ENCODE peak calls at places on chromosome 12, in seven cellular contexts. C is fibroblast of lung; I is Right ventricle myocardium superior; Z is naive thymus-derived CD8-positive, alpha-beta T cell; A is IMR-90; H is AG10803; V is ACHN. J is an unnamed sample.

GRCh38 chr12:84913151-84913550 is 552 bp upstream of the SLC6A15 start:
- DNase-seq in C (peak), I (no peak), Z (no peak), A (no peak), H (no peak), V (peak), J (peak)

GRCh38 chr12:15717940-15718567 is 71.1 kb downstream of the EPS8 start:
- DNase-seq in C (no peak), I (no peak), Z (no peak), A (no peak), H (no peak), V (no peak), J (no peak)

GRCh38 chr12:108307006-108307405 is 32.1 kb downstream of the CMKLR1 start:
- DNase-seq in C (peak), I (no peak), Z (no peak), A (peak), H (peak), V (peak), J (peak)

GRCh38 chr12:114762490-114763110 is 78.6 kb upstream of the TBX3 start:
- DNase-seq in C (peak), I (peak), Z (no peak), A (peak), H (peak), V (no peak), J (no peak)

GRCh38 chr12:78036889-78037288 is 206.2 kb downstream of the NAV3 start:
- DNase-seq in C (no peak), I (no peak), Z (no peak), A (no peak), H (no peak), V (no peak), J (no peak)

GRCh38 chr12:27226319-27226984 is 17.6 kb upstream of the STK38L start:
- DNase-seq in C (no peak), I (no peak), Z (no peak), A (no peak), H (no peak), V (no peak), J (no peak)

GRCh38 chr12:1591029-1591428 is 3.4 kb downstream of the FBXL14 start:
- DNase-seq in C (no peak), I (no peak), Z (peak), A (no peak), H (no peak), V (peak), J (peak)

GRCh38 chr12:89319111-89319510 is 33.2 kb downstream of the DUSP6 start:
- DNase-seq in C (peak), I (peak), Z (no peak), A (no peak), H (peak), V (no peak), J (peak)

GRCh38 chr12:65280306-65280705 is 1.8 kb downstream of the MSRB3 start:
- DNase-seq in C (peak), I (no peak), Z (no peak), A (peak), H (peak), V (no peak), J (peak)

GRCh38 chr12:93886533-93887511 is 209.6 kb downstream of the CRADD start:
- DNase-seq in C (peak), I (no peak), Z (no peak), A (peak), H (peak), V (no peak), J (peak)

GRCh38 chr12:112599871-112600270 is 181.1 kb downstream of the PTPN11 start:
- DNase-seq in C (no peak), I (no peak), Z (no peak), A (no peak), H (peak), V (no peak), J (peak)

GRCh38 chr12:28050606-28051005 is 78.1 kb upstream of the PTHLH start:
- DNase-seq in C (no peak), I (no peak), Z (no peak), A (no peak), H (peak), V (no peak), J (no peak)

GRCh38 chr12:29241821-29242591 is 92.9 kb downstream of the FAR2 start:
- DNase-seq in C (peak), I (no peak), Z (no peak), A (peak), H (peak), V (no peak), J (peak)

GRCh38 chr12:67651380-67651695 is 2.8 kb downstream of the DYRK2 start:
- DNase-seq in C (peak), I (no peak), Z (peak), A (peak), H (peak), V (peak), J (peak)

GRCh38 chr12:50764861-50765324 is 992 bp downstream of the ATF1 start:
- DNase-seq in C (peak), I (peak), Z (peak), A (peak), H (peak), V (peak), J (peak)

GRCh38 chr12:107092669-107093546 is 441 bp downstream of the CRY1 start:
- DNase-seq in C (no peak), I (peak), Z (peak), A (no peak), H (peak), V (peak), J (peak)

GRCh38 chr12:108638997-108639822 is 5.5 kb upstream of the SELPLG start:
- DNase-seq in C (no peak), I (no peak), Z (no peak), A (no peak), H (no peak), V (no peak), J (no peak)

GRCh38 chr12:14454098-14454907 is 88.8 kb downstream of the ATF7IP start:
- DNase-seq in C (peak), I (no peak), Z (peak), A (peak), H (peak), V (peak), J (peak)